ENCODE peak calls at places on chromosomes 6 and 20, in eight cellular contexts. Y, E, V, R, G, S, C and Q are unnamed samples.
A peak's percentile ranks its signal among the peaks of the same experiment; 100 is the strongest.

GRCh38 chr6:36347635-36348034 is 10.9 kb upstream of the BNIP5 start:
- DNase-seq in Y (no peak), E (no peak), V (peak; percentile 44), R (no peak), G (no peak), S (peak; percentile 70), C (no peak), Q (no peak)

GRCh38 chr20:39538317-39538716 is 576.2 kb downstream of the DHX35 start:
- DNase-seq in Y (no peak), E (no peak), V (no peak), R (no peak), G (no peak), S (no peak), C (no peak), Q (no peak)

GRCh38 chr20:23753194-23753548 is 2.4 kb upstream of the CST1 start:
- DNase-seq in Y (no peak), E (no peak), V (no peak), R (no peak), G (no peak), S (no peak), C (no peak), Q (no peak)

GRCh38 chr6:24936641-24937317 is 1.0 kb upstream of the RIPOR2 start:
- DNase-seq in Y (no peak), E (peak; percentile 55), V (no peak), R (no peak), G (no peak), S (no peak), C (no peak), Q (peak; percentile 79)

GRCh38 chr20:41233976-41234514 is 83.5 kb downstream of the ZHX3 start:
- DNase-seq in Y (no peak), E (no peak), V (no peak), R (no peak), G (no peak), S (no peak), C (no peak), Q (no peak)

GRCh38 chr20:45579184-45579583 is at the start of gene WFDC8:
- DNase-seq in Y (no peak), E (no peak), V (no peak), R (no peak), G (no peak), S (no peak), C (no peak), Q (no peak)

GRCh38 chr6:87391334-87391733 is 16.4 kb upstream of the CFAP206 start:
- DNase-seq in Y (no peak), E (peak; percentile 44), V (peak; percentile 66), R (peak; percentile 55), G (peak; percentile 39), S (peak; percentile 50), C (peak; percentile 16), Q (peak; percentile 47)

GRCh38 chr20:4800676-4801449 is 79.2 kb downstream of the PRND start:
- DNase-seq in Y (no peak), E (no peak), V (no peak), R (no peak), G (no peak), S (no peak), C (no peak), Q (no peak)

GRCh38 chr20:47397652-47398301 is 41.3 kb upstream of the ZMYND8 start:
- DNase-seq in Y (no peak), E (no peak), V (no peak), R (no peak), G (no peak), S (no peak), C (no peak), Q (no peak)

GRCh38 chr6:144298167-144298671 is 13.1 kb downstream of the UTRN start:
- DNase-seq in Y (no peak), E (no peak), V (no peak), R (no peak), G (no peak), S (no peak), C (no peak), Q (no peak)

GRCh38 chr6:100347901-100348550 is 116.7 kb downstream of the SIM1 start:
- DNase-seq in Y (no peak), E (peak; percentile 69), V (no peak), R (no peak), G (no peak), S (peak; percentile 87), C (no peak), Q (no peak)

GRCh38 chr6:96433950-96434349 is 87.7 kb upstream of the UFL1 start:
- DNase-seq in Y (no peak), E (no peak), V (no peak), R (no peak), G (no peak), S (no peak), C (no peak), Q (no peak)

GRCh38 chr6:40962241-40962640 is 76.8 kb downstream of the UNC5CL start:
- DNase-seq in Y (no peak), E (peak; percentile 93), V (no peak), R (no peak), G (no peak), S (peak; percentile 81), C (no peak), Q (peak; percentile 90)

GRCh38 chr6:72519871-72520270 is 102.0 kb upstream of the KCNQ5 start:
- DNase-seq in Y (no peak), E (no peak), V (no peak), R (no peak), G (no peak), S (no peak), C (no peak), Q (no peak)

GRCh38 chr6:116615937-116616756 is at the start of gene RSPH4A:
- DNase-seq in Y (peak; percentile 96), E (peak; percentile 96), V (peak; percentile 97), R (peak; percentile 89), G (peak; percentile 84), S (peak; percentile 97), C (peak; percentile 85), Q (peak; percentile 84)
- TF ChIP-seq CTCF in Y (no peak), E (no peak), V (peak; percentile 43), R (no peak), G (no peak), S (peak; percentile 41), C (no peak), Q (no peak)

GRCh38 chr20:57398901-57399535 is 7.8 kb downstream of the RBM38 start:
- DNase-seq in Y (no peak), E (no peak), V (no peak), R (no peak), G (no peak), S (no peak), C (no peak), Q (no peak)

GRCh38 chr20:57399587-57400261 is 8.5 kb downstream of the RBM38 start:
- DNase-seq in Y (no peak), E (no peak), V (no peak), R (no peak), G (no peak), S (peak; percentile 11), C (no peak), Q (no peak)

GRCh38 chr20:57401565-57401918 is 10.3 kb downstream of the RBM38 start:
- DNase-seq in Y (no peak), E (no peak), V (no peak), R (no peak), G (no peak), S (no peak), C (no peak), Q (no peak)

GRCh38 chr20:57400821-57401564 is 9.8 kb downstream of the RBM38 start:
- DNase-seq in Y (no peak), E (no peak), V (no peak), R (no peak), G (peak; percentile 20), S (no peak), C (no peak), Q (no peak)

DNA sequence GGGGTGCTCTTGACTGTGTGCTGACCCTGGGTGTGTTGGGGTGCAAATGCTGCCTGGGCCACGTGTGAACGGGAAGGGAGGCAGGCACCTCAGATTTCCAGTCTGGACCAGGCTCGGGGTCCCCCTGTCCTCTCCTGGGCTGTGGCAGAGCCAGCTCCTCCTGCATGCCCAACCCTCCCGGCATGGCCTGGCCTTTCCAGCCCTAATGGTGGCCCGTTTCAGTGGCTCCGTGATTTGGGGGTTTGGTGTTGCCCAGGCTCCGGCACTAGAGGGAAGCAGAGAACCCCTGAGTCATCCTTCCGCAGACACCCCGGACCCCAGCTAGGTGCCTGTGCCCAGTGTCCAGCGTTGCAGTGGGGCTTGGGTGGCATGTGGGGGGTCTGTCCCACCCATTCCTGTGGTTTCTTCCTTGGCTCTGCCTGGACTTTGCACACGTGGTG is 9.1 kb downstream of the RBM38 start:
- DNase-seq in Y (no peak), E (no peak), V (no peak), R (no peak), G (no peak), S (no peak), C (no peak), Q (no peak)
- TF ChIP-seq CTCF in Y (no peak), E (no peak), V (no peak), R (peak; percentile 9), G (no peak), S (peak; percentile 16), C (no peak), Q (no peak)

DNA sequence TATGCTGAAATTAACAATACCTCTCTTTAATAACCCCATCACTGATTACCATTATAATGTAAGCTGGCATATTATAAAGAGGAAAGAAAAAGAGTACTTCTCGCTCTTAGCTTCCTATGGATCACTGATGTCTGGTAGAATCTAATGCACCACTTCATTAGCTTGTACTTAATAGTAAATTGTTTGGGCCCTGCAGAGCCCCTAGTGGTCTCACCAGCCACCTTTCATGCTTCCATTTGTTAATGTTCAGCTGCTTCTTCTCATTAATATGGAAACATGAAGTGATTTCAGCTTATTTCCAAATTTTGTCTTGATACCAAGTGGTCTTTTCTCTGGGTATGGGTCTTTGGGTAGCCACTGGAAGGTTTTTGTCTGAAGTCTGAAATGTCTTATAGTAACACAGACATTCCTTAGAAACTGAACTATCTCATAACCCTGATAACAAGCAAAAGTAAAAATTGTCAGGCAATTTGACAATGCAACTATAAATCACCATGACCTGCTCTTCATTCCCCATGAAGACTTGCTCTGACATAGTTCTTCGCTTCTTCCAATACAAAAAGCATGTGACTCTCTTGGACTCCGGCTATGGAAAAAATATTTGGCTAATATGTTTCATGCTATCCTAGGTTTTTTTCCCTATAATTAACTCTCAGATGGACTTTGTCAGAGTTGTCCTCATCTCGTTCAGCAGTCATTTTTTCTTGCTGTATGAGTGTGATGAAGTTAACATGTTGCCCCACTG is 395.8 kb upstream of the MARCKS start:
- DNase-seq in Y (no peak), E (peak; percentile 44), V (no peak), R (no peak), G (no peak), S (peak; percentile 44), C (no peak), Q (no peak)
- TF ChIP-seq CTCF in Y (no peak), E (peak; percentile 20), V (peak; percentile 31), R (peak; percentile 42), G (no peak), S (peak; percentile 59), C (peak; percentile 20), Q (no peak)

DNA sequence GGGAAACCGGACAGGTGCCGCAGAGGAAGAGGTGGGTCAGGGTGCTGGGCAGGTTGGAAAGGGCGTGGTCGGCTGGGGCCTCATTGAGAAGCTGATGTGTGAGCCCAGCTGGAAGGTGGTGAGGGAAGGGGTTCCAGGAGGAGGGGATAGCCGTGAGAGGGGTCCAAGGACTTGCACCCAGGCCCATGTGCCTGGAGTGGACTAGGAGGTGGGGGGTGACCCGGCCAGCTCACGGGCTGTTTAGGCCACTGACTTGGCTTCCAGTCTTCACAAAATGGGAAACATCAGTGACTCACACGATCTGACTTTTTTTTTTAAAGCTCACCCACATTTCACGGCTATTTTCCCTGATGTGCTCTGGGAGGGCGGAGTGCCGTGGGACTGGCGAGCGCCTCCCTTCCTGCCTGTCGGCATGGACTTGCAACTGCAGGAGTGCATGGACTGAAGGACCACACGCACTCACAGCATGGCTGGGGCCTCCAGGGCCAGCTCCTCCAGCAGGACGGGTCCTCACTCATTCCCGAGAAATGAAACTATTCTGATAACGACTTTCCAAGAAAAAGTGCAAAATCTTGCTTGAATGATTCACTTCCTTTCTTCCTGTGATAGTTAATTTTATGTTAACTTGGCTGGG is 13.5 kb upstream of the PDE10A start:
- DNase-seq in Y (no peak), E (peak; percentile 88), V (no peak), R (no peak), G (no peak), S (peak; percentile 80), C (no peak), Q (no peak)
- TF ChIP-seq CTCF in Y (no peak), E (peak; percentile 74), V (peak; percentile 78), R (no peak), G (no peak), S (peak; percentile 63), C (no peak), Q (no peak)